ENCODE peak calls at places on chromosomes 11 and 22, in seven cellular contexts. V is pancreas, O is esophagus squamous epithelium, S is adipocyte, E is neuronal stem cell, D is trophoblast cell, P is PC-3. U is an unnamed sample.

GRCh38 chr22:36445158-36445668 is 36.2 kb downstream of the TXN2 start:
- DNase-seq in O (no peak), P (no peak), D (no peak), S (peak; percentile 71), E (no peak), V (no peak), U (peak; percentile 99)

GRCh38 chr11:46865340-46865739 is 19.3 kb upstream of the CKAP5 start:
- DNase-seq in P (no peak), E (no peak), S (peak; percentile 67), O (no peak), D (peak; percentile 11), V (no peak), U (peak; percentile 77)

GRCh38 chr11:100719809-100720221 is 32.7 kb downstream of the ARHGAP42 start:
- DNase-seq in O (no peak), S (peak; percentile 78), P (peak; percentile 94), E (no peak), D (peak; percentile 13), V (peak; percentile 69), U (peak; percentile 87)

GRCh38 chr11:120168960-120169681 is 31.2 kb upstream of the TRIM29 start:
- DNase-seq in P (peak; percentile 77), V (peak; percentile 83), O (no peak), D (peak; percentile 74), S (peak; percentile 78), E (peak; percentile 81), U (no peak)

GRCh38 chr11:6013042-6013441 is 6.3 kb upstream of the OR56A4 start:
- DNase-seq in O (no peak), V (no peak), S (no peak), D (no peak), E (no peak), P (no peak), U (no peak)

GRCh38 chr22:49966041-49966715 is 5.6 kb downstream of the PIM3 start:
- DNase-seq in P (no peak), S (no peak), E (no peak), O (no peak), V (peak; percentile 43), D (no peak), U (no peak)

GRCh38 chr11:47756208-47756607 is 10.9 kb downstream of the FNBP4 start:
- DNase-seq in O (no peak), E (no peak), S (no peak), D (no peak), V (no peak), P (peak; percentile 59), U (no peak)

GRCh38 chr11:96338910-96339703 is 3.9 kb downstream of the MAML2 start:
- DNase-seq in O (no peak), V (no peak), P (peak; percentile 60), D (peak; percentile 67), S (peak; percentile 71), E (no peak), U (peak; percentile 81)

GRCh38 chr11:64015935-64016468 is 19.7 kb upstream of the FLRT1 start:
- DNase-seq in E (no peak), S (no peak), V (no peak), D (no peak), P (no peak), O (no peak), U (no peak)

GRCh38 chr11:32231909-32232493 is 141.1 kb downstream of the RCN1 start:
- DNase-seq in O (no peak), S (peak; percentile 4), D (peak; percentile 16), V (no peak), E (peak; percentile 39), P (peak; percentile 62), U (peak; percentile 9)

GRCh38 chr11:16867097-16867496 is 128.7 kb downstream of the C11orf58 start:
- DNase-seq in S (no peak), P (no peak), E (no peak), O (no peak), V (no peak), D (no peak), U (no peak)

GRCh38 chr11:125918140-125918840 is 14.0 kb downstream of the DDX25 start:
- DNase-seq in O (no peak), E (no peak), V (no peak), D (no peak), S (no peak), P (no peak), U (no peak)

GRCh38 chr11:67644472-67645418 is 5.2 kb upstream of the TBX10 start:
- DNase-seq in P (no peak), E (no peak), V (no peak), S (no peak), D (no peak), O (no peak), U (no peak)

GRCh38 chr11:101446238-101446637 is 137.6 kb downstream of the TRPC6 start:
- DNase-seq in P (peak; percentile 94), O (no peak), S (peak; percentile 67), V (no peak), D (no peak), E (no peak), U (peak; percentile 44)

GRCh38 chr22:24727218-24727851 is 47.2 kb downstream of the PIWIL3 start:
- DNase-seq in E (no peak), P (peak; percentile 87), D (no peak), O (no peak), S (peak; percentile 91), V (peak; percentile 24), U (peak; percentile 81)

GRCh38 chr11:86625544-86625943 is 46.9 kb downstream of the ME3 start:
- DNase-seq in D (no peak), V (no peak), E (no peak), S (no peak), P (no peak), O (no peak), U (no peak)

GRCh38 chr11:18046116-18046777 is at the start of gene TPH1:
- DNase-seq in E (peak; percentile 26), O (no peak), V (peak; percentile 54), D (no peak), P (no peak), S (peak; percentile 1), U (peak; percentile 89)

GRCh38 chr11:12084191-12084717 is 26.1 kb upstream of the MICAL2 start:
- DNase-seq in S (no peak), V (no peak), E (no peak), O (no peak), P (no peak), D (no peak), U (no peak)

GRCh38 chr11:12086271-12087074 is 23.9 kb upstream of the MICAL2 start:
- DNase-seq in V (no peak), E (no peak), S (peak; percentile 93), P (peak; percentile 90), O (no peak), D (peak; percentile 71), U (peak; percentile 98)

GRCh38 chr11:12087075-12087775 is 23.2 kb upstream of the MICAL2 start:
- DNase-seq in V (no peak), E (no peak), S (peak; percentile 72), P (peak; percentile 74), O (no peak), D (peak; percentile 77), U (peak; percentile 71)

GRCh38 chr11:12083380-12083779 is 27.0 kb upstream of the MICAL2 start:
- DNase-seq in P (no peak), S (no peak), E (no peak), D (no peak), O (no peak), V (no peak), U (no peak)

GRCh38 chr11:12085371-12086251 is 24.8 kb upstream of the MICAL2 start:
- DNase-seq in E (no peak), V (no peak), O (no peak), D (no peak), P (no peak), S (peak; percentile 28), U (peak; percentile 61)
- H3K4me1 ChIP-seq in E (no peaks in the 10 kb centered on the region), V (no peaks in the 10 kb centered on the region), O (peaks cover 34% of the 10 kb centered on the region), D (peaks cover 32% of the 10 kb centered on the region), P (peaks cover 57% of the 10 kb centered on the region), S (peaks cover 38% of the 10 kb centered on the region), U (peaks cover 60% of the 10 kb centered on the region)

DNA sequence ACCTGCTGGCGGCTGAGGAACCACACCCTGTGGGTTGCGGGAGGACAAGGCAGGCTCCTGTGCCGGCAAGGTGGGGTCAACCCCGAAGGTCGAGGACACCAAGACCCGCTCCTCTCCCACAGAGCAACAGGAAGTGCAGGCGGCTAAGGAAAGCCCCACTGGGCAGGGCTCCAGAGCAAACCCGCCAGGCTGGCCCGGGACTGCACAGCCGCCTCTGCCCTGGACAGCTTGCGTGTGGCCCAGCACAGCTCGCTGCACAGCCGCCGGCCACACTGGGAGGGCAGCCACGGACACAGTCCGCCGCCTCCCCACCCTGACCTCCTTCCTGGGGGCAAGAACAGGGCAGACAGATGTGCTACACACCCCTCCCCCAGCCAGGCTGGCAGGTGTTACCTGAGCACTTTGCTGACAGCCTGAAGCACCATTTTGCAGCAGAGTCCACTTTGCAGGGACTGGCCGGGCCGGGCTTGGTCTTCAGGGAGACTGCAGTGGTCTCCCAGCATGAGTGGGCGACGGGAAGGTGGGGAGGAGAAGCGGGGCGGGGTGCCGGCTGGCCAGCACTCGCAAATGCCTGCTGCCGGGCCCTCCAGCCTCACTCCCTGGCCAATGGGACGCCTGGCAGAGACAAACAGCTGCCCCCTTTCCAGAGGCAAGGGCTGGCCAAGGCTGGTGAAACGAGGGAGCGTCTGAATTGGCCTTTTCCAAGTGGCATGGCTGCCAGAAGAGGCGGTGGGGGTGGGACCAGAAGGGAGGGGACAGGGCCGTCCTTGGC is at the start of gene MOB2:
- DNase-seq in O (no peak), V (peak; percentile 48), E (no peak), D (no peak), S (no peak), P (no peak), U (no peak)
- H3K4me1 ChIP-seq in O (peaks cover 40% of the 10 kb centered on the region), V (no peaks in the 10 kb centered on the region), E (peaks cover 4% of the 10 kb centered on the region), D (no peaks in the 10 kb centered on the region), S (peaks cover 21% of the 10 kb centered on the region), P (no peaks in the 10 kb centered on the region), U (peaks cover 3% of the 10 kb centered on the region)

GRCh38 chr22:48919851-48920589 is 907.7 kb downstream of the BRD1 start:
- DNase-seq in D (no peak), E (no peak), V (no peak), P (no peak), S (no peak), O (no peak), U (no peak)

GRCh38 chr22:48920776-48921241 is 906.9 kb downstream of the BRD1 start:
- DNase-seq in V (no peak), O (no peak), P (no peak), S (no peak), D (no peak), E (no peak), U (no peak)

GRCh38 chr22:48921411-48921903 is 906.2 kb downstream of the BRD1 start:
- DNase-seq in V (no peak), D (no peak), E (no peak), P (no peak), O (no peak), S (no peak), U (no peak)

GRCh38 chr22:48918585-48919186 is 909.0 kb downstream of the BRD1 start:
- DNase-seq in P (no peak), V (no peak), D (no peak), E (no peak), S (no peak), O (no peak), U (no peak)

DNA sequence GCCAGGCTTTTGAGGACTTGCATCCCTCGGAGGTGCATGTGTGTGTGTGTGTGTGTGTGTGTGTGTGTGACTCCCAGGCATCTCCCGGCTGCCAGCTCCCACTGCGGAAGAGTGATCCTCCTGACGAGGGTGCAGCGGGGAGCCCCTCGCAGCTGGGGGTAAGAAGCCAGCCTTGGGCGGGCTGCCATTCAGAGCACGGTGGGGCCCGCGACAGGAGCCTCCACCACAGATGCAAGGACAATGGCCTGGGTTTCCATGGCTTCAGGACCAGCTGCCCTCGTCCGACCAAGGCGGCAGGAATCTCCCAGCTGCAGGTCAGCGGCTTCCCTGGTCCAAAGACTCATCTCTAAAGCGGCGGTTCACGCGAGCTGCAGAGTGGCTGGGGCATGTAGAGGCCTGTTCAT is 908.5 kb downstream of the BRD1 start:
- DNase-seq in S (no peak), P (no peak), D (no peak), O (no peak), E (peak; percentile 31), V (no peak), U (no peak)
- H3K4me1 ChIP-seq in S (no peaks in the 10 kb centered on the region), P (no peaks in the 10 kb centered on the region), D (no peaks in the 10 kb centered on the region), O (no peaks in the 10 kb centered on the region), E (peaks cover 16% of the 10 kb centered on the region), V (no peaks in the 10 kb centered on the region), U (no peaks in the 10 kb centered on the region)

GRCh38 chr11:33708970-33709369 is 8.3 kb upstream of the C11orf91 start:
- DNase-seq in S (no peak), P (peak; percentile 23), V (no peak), E (no peak), D (no peak), O (no peak), U (no peak)
- H3K4me1 ChIP-seq in S (peaks cover 22% of the 10 kb centered on the region), P (peaks cover 66% of the 10 kb centered on the region), V (peaks cover 23% of the 10 kb centered on the region), E (no peaks in the 10 kb centered on the region), D (peaks cover under 1% of the 10 kb centered on the region), O (no peaks in the 10 kb centered on the region), U (peaks cover 11% of the 10 kb centered on the region)